ENCODE peak calls at places on chromosomes 3 and 15, in seven cellular contexts. P is cardiac fibroblast, W is lower lobe of right lung, S is RWPE2, O is fibroblast of the aortic adventitia, B is BJ, V is breast epithelium. K is an unnamed sample.

GRCh38 chr3:16249336-16249735 is 15.4 kb downstream of the DPH3 start:
- DNase-seq in P (peak), W (no peak), S (no peak), O (peak), B (no peak), V (no peak), K (no peak)

GRCh38 chr3:176428552-176428951 is 768.7 kb downstream of the TBL1XR1 start:
- DNase-seq in P (no peak), W (no peak), S (no peak), O (no peak), B (no peak), V (no peak), K (no peak)

GRCh38 chr15:42800731-42801474 is 64.0 kb upstream of the CDAN1 start:
- DNase-seq in P (no peak), W (no peak), S (no peak), O (no peak), B (no peak), V (no peak), K (no peak)

GRCh38 chr3:126558336-126559071 is at the start of gene C3orf22:
- DNase-seq in P (no peak), W (no peak), S (no peak), O (no peak), B (no peak), V (no peak), K (no peak)

GRCh38 chr3:37386627-37387230 is 212.3 kb upstream of the LRRFIP2 start:
- DNase-seq in P (peak), W (no peak), S (no peak), O (peak), B (no peak), V (no peak), K (no peak)

GRCh38 chr3:133124511-133124910 is 86.3 kb downstream of the TMEM108 start:
- DNase-seq in P (no peak), W (no peak), S (no peak), O (no peak), B (no peak), V (no peak), K (no peak)

GRCh38 chr15:25670025-25670554 is 193.0 kb downstream of the ATP10A start:
- DNase-seq in P (peak), W (no peak), S (no peak), O (peak), B (peak), V (no peak), K (no peak)

GRCh38 chr15:77808077-77808476 is 175.4 kb upstream of the LINGO1 start:
- DNase-seq in P (no peak), W (no peak), S (no peak), O (no peak), B (no peak), V (no peak), K (no peak)

GRCh38 chr3:36677331-36678007 is 86.9 kb downstream of the DCLK3 start:
- DNase-seq in P (peak), W (no peak), S (no peak), O (peak), B (peak), V (no peak), K (no peak)

GRCh38 chr15:47822066-47822465 is 104.8 kb downstream of the SEMA6D start:
- DNase-seq in P (no peak), W (no peak), S (no peak), O (no peak), B (no peak), V (no peak), K (no peak)

GRCh38 chr3:63912768-63913588 is 795 bp upstream of the SCAANT1 start:
- DNase-seq in P (peak), W (peak), S (peak), O (peak), B (no peak), V (peak), K (peak)

GRCh38 chr15:70703066-70703465 is 60.3 kb downstream of the UACA start:
- DNase-seq in P (no peak), W (no peak), S (no peak), O (no peak), B (no peak), V (no peak), K (no peak)

GRCh38 chr3:66297917-66298316 is 77.1 kb downstream of the SLC25A26 start:
- DNase-seq in P (peak), W (no peak), S (no peak), O (peak), B (no peak), V (no peak), K (no peak)

GRCh38 chr3:64484289-64484992 is 203.4 kb downstream of the ADAMTS9 start:
- DNase-seq in P (peak), W (peak), S (no peak), O (peak), B (peak), V (peak), K (no peak)

GRCh38 chr15:78509726-78510312 is 2.4 kb downstream of the HYKK start:
- DNase-seq in P (no peak), W (no peak), S (no peak), O (no peak), B (no peak), V (no peak), K (no peak)

GRCh38 chr3:149321640-149322039 is 11.8 kb downstream of the TM4SF18 start:
- DNase-seq in P (no peak), W (no peak), S (no peak), O (no peak), B (no peak), V (no peak), K (no peak)

GRCh38 chr3:32457971-32458471 is 44.6 kb downstream of the CMTM6 start:
- DNase-seq in P (no peak), W (no peak), S (no peak), O (no peak), B (no peak), V (no peak), K (no peak)

GRCh38 chr3:5498981-5499380 is 311.5 kb downstream of the EDEM1 start:
- DNase-seq in P (no peak), W (no peak), S (no peak), O (no peak), B (no peak), V (no peak), K (no peak)

GRCh38 chr3:16319307-16319706 is 54.3 kb downstream of the OXNAD1 start:
- DNase-seq in P (peak), W (no peak), S (no peak), O (no peak), B (no peak), V (no peak), K (no peak)

GRCh38 chr3:190646996-190647395 is 133.1 kb downstream of the IL1RAP start:
- DNase-seq in P (no peak), W (no peak), S (no peak), O (no peak), B (no peak), V (no peak), K (no peak)

GRCh38 chr3:138946554-138947302 is at the start of the genes FOXL2 and FOXL2NB:
- DNase-seq in P (peak), W (no peak), S (no peak), O (peak), B (no peak), V (no peak), K (peak)

GRCh38 chr3:190326930-190327329 is 4.7 kb upstream of the CLDN1 start:
- DNase-seq in P (peak), W (no peak), S (no peak), O (peak), B (peak), V (no peak), K (no peak)

GRCh38 chr3:106160396-106160795 is 291.6 kb upstream of the CBLB start:
- DNase-seq in P (no peak), W (no peak), S (no peak), O (no peak), B (no peak), V (no peak), K (no peak)

GRCh38 chr3:181956122-181956521 is 244.4 kb downstream of the SOX2 start:
- DNase-seq in P (no peak), W (no peak), S (no peak), O (no peak), B (no peak), V (no peak), K (no peak)

GRCh38 chr3:114878119-114878839 is 268.8 kb downstream of the ZBTB20 start:
- DNase-seq in P (peak), W (no peak), S (no peak), O (peak), B (no peak), V (no peak), K (no peak)

GRCh38 chr3:181868576-181868975 is 156.9 kb downstream of the SOX2 start:
- DNase-seq in P (no peak), W (no peak), S (no peak), O (no peak), B (no peak), V (no peak), K (no peak)

GRCh38 chr3:136247855-136248254 is 2.3 kb upstream of the PCCB start:
- DNase-seq in P (no peak), W (no peak), S (no peak), O (no peak), B (no peak), V (no peak), K (no peak)

GRCh38 chr3:72246685-72247084 is 461.7 kb upstream of the PROK2 start:
- DNase-seq in P (no peak), W (no peak), S (no peak), O (no peak), B (no peak), V (no peak), K (no peak)

GRCh38 chr3:19888428-19889152 is 45.4 kb downstream of the EFHB start:
- DNase-seq in P (no peak), W (no peak), S (no peak), O (no peak), B (no peak), V (no peak), K (no peak)

GRCh38 chr15:74830868-74831267 is 4.4 kb downstream of the CPLX3 start:
- DNase-seq in P (no peak), W (no peak), S (no peak), O (no peak), B (no peak), V (no peak), K (no peak)

GRCh38 chr15:99076555-99077308 is 28.1 kb upstream of the SYNM start:
- DNase-seq in P (peak), W (no peak), S (no peak), O (peak), B (peak), V (peak), K (peak)
- H3K4me3 ChIP-seq in P (peak), W (peak), S (no peak), O (peak), B (peak), V (peak), K (peak)

GRCh38 chr15:64519897-64520296 is 59.5 kb downstream of the ZNF609 start:
- DNase-seq in P (no peak), W (no peak), S (no peak), O (no peak), B (no peak), V (no peak), K (no peak)
- TF ChIP-seq CTCF in P (no peak), W (no peak), S (peak), O (no peak), B (no peak), V (no peak), K (no peak)

GRCh38 chr3:80994767-80995166 is 766.7 kb downstream of the GBE1 start:
- DNase-seq in P (no peak), W (no peak), S (no peak), O (no peak), B (no peak), V (no peak), K (no peak)
- H3K4me3 ChIP-seq in P (no peak), W (no peak), S (no peak), O (no peak), B (no peak), V (no peak), K (no peak)

DNA sequence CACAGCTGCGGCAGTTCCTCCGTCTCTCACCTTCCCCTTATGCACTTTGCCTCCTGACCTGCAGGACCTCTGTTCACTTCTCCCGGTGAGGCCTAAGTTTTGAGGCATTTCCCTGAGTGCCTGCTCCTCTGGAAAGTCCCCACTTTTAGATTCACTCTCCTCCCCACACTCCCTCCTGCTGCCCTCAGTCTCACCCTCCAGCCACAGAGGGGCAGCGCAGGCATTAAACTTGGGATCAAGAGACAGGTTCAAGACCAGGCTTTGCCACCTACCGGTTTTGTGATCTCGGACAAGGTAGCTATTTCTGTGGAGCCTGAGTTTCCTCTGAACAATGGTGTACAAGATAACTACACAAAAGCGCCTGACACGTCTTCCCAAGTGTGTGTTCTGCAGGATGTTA is 19.4 kb downstream of the SLC6A11 start:
- DNase-seq in P (no peak), W (no peak), S (no peak), O (no peak), B (no peak), V (no peak), K (no peak)
- TF ChIP-seq CTCF in P (no peak), W (no peak), S (no peak), O (no peak), B (no peak), V (no peak), K (no peak)

DNA sequence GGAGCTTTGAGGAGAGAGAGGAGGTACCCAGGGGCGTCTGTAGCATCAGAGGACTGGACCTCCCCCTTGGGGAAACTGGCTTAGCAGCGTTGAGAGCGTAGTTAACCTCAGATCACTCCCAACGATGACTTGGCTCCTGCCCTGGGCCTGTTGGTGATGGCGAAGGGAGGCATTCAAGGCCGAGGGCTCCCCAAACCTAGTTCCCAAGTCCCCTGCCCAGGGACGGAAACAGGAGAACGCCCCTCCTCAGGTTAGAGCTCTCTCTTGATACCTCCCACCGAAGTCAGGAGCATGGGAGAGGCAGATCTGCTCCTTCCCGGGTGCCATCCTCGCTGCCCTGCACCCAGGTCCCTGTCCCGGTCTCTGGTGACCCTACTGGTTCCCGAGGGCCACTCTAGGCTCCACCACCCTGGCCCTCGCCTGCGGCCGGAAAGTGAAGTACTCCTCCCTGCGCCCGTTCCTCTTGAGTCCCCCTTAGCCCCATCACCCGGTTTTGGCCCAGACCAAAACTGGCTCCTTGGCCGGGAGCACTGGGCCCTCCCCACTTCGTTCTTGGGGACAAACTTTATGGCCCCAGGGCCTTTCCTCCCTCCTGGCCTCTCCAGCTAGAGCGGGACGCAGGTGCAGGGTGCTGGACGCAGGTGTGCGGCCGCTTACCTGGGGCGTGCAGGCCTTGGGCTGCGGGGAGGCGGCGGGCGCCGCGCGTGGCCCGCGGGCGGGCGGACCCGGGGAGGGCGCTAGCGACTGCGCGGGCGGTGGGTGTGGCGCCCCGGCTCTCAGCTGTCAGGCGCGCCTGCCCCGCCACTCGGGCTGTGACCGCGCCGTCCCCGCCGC is 2.6 kb upstream of the SKOR1 start:
- DNase-seq in P (no peak), W (no peak), S (no peak), O (no peak), B (no peak), V (no peak), K (no peak)
- H3K4me3 ChIP-seq in P (no peak), W (peak), S (no peak), O (no peak), B (no peak), V (no peak), K (no peak)

GRCh38 chr15:50774450-50774849 is 8.9 kb upstream of the SPPL2A start:
- DNase-seq in P (no peak), W (no peak), S (no peak), O (no peak), B (no peak), V (no peak), K (no peak)

GRCh38 chr15:50773389-50773788 is 7.9 kb upstream of the SPPL2A start:
- DNase-seq in P (no peak), W (no peak), S (no peak), O (no peak), B (no peak), V (no peak), K (no peak)

GRCh38 chr15:50778089-50778488 is 12.6 kb upstream of the SPPL2A start:
- DNase-seq in P (no peak), W (no peak), S (no peak), O (no peak), B (no peak), V (no peak), K (no peak)

DNA sequence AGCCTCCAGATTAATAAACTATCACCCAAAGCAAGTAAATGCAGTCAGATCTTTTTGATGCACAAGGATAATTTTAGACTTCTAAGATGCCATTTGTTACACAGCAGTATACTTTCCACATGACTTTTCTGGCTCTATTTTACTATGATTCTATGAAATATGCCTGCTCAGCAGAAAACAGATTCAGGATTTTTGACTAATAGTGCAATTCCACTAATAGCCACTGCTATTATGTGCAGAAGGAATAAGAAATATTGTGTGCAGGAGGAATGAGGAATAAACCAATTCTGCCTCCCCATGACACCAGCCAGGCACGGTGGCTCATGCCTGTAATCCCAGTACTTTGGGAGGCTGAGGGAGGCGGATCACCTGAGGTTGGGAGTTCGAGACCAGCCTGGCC is 11.5 kb upstream of the SPPL2A start:
- DNase-seq in P (no peak), W (no peak), S (no peak), O (no peak), B (no peak), V (no peak), K (no peak)
- TF ChIP-seq CTCF in P (peak), W (no peak), S (no peak), O (peak), B (no peak), V (no peak), K (no peak)

DNA sequence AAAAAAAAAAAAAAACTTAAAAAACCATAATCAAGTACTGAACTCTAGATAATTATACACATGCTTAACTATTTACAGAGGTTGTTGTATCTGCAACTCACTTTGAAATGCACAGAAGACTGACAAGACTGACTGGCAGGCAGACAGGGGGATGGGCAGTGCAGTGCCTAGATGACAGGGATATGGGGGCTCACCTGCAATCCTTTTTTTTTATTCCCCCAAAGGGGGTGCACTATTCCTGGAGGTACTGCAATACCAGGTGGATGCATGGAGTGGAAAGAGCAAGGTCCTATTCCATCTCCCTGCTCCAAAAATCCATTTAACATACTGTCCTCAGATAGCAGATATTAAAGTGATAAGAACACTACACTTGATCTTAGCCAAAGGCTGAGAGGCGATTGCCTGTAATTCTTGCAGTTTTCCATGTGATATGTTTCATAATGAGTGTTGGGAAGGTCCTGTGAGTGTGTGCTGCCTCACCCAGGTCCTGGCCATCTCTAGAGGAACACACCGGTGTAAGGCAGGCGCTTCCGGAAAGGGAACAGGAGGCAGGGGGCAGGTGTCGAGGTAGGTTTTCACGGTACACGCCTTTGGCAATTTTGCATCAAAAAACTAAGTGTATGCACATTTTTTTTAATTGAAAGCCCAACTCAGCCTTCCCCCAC is 22.7 kb downstream of the SEC61A1 start:
- DNase-seq in P (peak), W (no peak), S (no peak), O (no peak), B (no peak), V (no peak), K (peak)
- H3K4me3 ChIP-seq in P (no peak), W (peak), S (peak), O (peak), B (no peak), V (peak), K (no peak)

DNA sequence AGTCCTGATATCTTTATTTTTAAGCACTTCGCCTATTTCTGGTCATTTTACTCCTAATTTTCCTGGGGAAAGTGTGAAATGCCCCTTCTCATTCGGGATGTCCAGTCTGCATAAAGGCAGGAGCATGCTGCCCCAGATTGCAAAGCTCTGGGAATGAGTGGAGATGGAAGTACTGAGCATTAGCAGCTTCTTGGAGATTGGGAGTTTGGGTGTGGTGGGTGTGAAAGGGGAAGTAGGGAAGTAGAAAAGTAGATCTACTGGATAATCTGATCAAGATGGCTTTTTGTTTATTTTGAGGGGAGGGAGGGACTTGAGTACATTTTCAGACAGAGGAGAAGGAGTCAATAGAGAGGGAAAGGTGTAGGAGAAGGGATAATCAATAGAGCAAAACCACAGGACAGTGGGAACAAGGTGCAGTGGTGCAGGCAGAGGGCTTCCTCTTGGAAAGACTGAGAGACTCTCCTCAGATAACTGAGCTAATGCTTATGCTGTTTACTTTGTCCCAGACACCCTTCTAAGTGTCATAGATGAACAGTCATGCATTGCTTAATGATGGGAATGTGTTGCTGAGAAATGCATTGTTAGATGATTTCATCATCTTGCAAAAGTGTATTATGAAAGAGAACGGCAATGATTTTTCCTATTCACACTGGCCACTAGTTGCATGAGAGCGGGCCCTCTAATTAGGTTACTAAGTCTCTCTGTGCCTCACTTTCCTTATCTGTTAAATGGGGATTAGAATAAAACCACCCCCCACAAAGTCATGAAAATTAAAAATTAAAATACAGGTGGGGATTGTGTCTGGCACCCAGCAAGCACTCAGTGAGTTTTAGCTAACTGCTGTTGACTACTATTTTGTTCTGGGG is 45.5 kb downstream of the PHLDB2 start:
- DNase-seq in P (peak), W (no peak), S (no peak), O (peak), B (peak), V (no peak), K (no peak)
- TF ChIP-seq CTCF in P (peak), W (no peak), S (peak), O (peak), B (peak), V (no peak), K (peak)